ENCODE peak calls at places on chromosomes 11 and 22, in four cellular contexts. P, U, M and S are unnamed samples. For H3K4me1, the result is how much of the 10 kb centered on the place peaks cover.

GRCh38 chr11:124760205-124760652 is 1.9 kb downstream of the ESAM start:
- DNase-seq in P (peak), U (no peak), M (peak), S (no peak)

GRCh38 chr11:74134661-74135515 is 35.9 kb downstream of the C2CD3 start:
- DNase-seq in P (no peak), U (peak), M (no peak), S (no peak)

GRCh38 chr11:130904380-130904779 is 11.9 kb downstream of the SNX19 start:
- DNase-seq in P (no peak), U (no peak), M (no peak), S (peak)

GRCh38 chr11:100827934-100828661 is 141.0 kb downstream of the ARHGAP42 start:
- DNase-seq in P (no peak), U (peak), M (peak), S (peak)

GRCh38 chr11:83836883-83837654 is 550.9 kb upstream of the CCDC90B start:
- DNase-seq in P (peak), U (peak), M (peak), S (peak)

GRCh38 chr22:30183861-30184278 is 62.7 kb downstream of the LIF start:
- DNase-seq in P (no peak), U (peak), M (no peak), S (peak)

GRCh38 chr11:33869511-33870422 is 22.1 kb downstream of the LMO2 start:
- DNase-seq in P (peak), U (peak), M (peak), S (peak)

GRCh38 chr22:28730146-28730545 is 11.5 kb downstream of the CHEK2 start:
- DNase-seq in P (no peak), U (no peak), M (no peak), S (no peak)

GRCh38 chr11:109796253-109796652 is 296.9 kb upstream of the ZC3H12C start:
- DNase-seq in P (no peak), U (no peak), M (no peak), S (no peak)

GRCh38 chr11:3091846-3092602 is 34.8 kb upstream of the CARS1 start:
- DNase-seq in P (peak), U (peak), M (peak), S (peak)

GRCh38 chr11:82845336-82846036 is 54.7 kb downstream of the PRCP start:
- DNase-seq in P (no peak), U (no peak), M (no peak), S (no peak)

GRCh38 chr11:120771551-120772060 is 252.3 kb upstream of the TBCEL start:
- DNase-seq in P (peak), U (no peak), M (peak), S (no peak)

GRCh38 chr11:120776683-120777010 is 247.3 kb upstream of the TBCEL start:
- DNase-seq in P (no peak), U (no peak), M (no peak), S (no peak)

GRCh38 chr11:120774591-120775386 is 249.1 kb upstream of the TBCEL start:
- DNase-seq in P (peak), U (no peak), M (peak), S (peak)

GRCh38 chr11:120775986-120776682 is 247.8 kb upstream of the TBCEL start:
- DNase-seq in P (no peak), U (no peak), M (peak), S (peak)

DNA sequence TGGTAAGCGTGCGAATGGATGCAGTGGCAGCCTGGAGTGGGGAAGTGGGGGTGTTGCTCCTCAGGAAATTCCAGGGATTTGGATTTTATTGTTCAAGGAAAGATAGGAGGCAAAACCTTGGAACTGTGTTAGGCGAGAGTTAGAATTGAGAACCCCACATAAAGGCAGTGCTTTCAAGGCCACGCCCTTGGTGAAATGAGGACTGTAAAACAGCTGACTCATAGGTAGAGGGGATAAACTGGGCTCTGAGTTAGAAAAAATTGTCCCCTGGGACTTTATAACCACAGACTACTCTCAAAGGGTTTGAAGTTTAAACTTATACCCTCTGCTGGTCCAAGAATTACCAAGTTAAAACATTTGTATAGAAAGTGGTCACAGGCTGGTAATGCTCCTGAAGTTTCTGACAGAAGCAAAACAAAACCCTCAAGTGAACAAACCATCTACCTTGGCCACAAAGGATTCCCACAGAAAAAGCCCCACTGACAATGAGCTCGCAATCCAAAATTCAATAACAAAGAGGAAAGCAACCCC is 250.3 kb upstream of the TBCEL start:
- DNase-seq in P (no peak), U (no peak), M (no peak), S (no peak)
- H3K56ac ChIP-seq in P (no peak), U (no peak), M (no peak), S (no peak)

DNA sequence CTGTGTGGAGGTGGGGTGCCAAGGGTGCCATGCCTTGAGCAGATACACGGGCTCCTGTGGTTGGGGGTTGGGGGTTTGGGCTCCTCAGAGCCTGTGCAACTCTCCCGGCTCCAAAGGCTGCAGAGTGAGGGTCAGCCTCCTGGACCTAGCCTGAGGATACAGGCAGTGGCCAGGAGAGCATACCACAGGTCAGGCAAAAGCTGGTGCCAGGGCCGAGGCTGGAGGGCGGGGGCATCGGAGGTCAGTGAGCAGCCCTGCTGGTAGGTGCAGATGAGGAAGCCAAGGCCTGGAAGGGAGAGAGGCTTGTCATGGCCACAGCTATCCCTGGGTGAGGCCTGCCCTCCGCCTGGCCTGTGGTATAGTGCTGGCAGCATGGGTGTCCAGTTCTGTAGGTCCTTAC is 25.6 kb upstream of the DGCR8 start:
- DNase-seq in P (no peak), U (no peak), M (no peak), S (no peak)
- H3K4me1 ChIP-seq in P (under half), U (under half), M (under half), S (under half)

GRCh38 chr11:6389921-6390717 is at the start of gene SMPD1:
- DNase-seq in P (peak), U (peak), M (peak), S (peak)
- H3K56ac ChIP-seq in P (no peak), U (peak), M (no peak), S (peak)

GRCh38 chr22:22866381-22867111 is 21.1 kb upstream of the IGLL5 start:
- DNase-seq in P (no peak), U (no peak), M (no peak), S (no peak)
- H3K4me1 ChIP-seq in P (under half), U (under half), M (under half), S (under half)

DNA sequence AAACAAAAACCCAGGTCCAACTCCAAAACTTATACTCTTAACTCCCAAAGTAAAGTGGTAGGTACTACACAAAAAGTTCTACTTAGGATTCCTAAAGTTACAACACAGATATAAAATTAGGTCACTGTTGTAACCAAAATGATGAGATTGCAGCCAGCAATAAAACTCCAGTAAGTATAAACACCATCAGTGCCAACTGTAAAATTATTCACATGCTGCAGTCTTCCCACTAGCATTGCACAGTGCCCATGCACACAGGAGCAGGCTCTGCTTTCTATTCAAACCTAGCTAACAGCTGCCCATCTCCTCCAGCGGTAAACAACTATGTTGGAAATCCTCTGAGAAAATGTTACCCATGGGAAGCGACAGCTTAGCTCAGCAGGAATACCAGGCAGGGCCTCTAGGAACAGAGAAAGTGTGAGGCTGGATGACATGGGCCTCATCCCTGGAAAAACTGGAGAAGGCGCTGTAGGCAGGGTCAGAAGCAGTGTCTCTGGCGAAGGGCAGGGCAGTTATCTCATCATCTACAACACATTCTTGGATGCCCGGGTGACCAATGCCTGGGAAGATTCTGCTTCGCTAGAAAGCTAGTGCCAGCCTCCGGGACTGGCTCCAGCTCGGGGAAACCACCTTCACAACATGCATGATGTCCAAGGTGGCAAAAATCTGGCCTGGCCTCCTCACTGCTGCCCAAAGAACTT is 9.1 kb downstream of the CPT1A start:
- DNase-seq in P (no peak), U (no peak), M (no peak), S (no peak)
- H3K56ac ChIP-seq in P (no peak), U (no peak), M (no peak), S (no peak)

GRCh38 chr11:62402994-62403393 is 15.8 kb upstream of the SCGB1A1 start:
- DNase-seq in P (no peak), U (no peak), M (no peak), S (no peak)
- H3K4me1 ChIP-seq in P (under half), U (under half), M (under half), S (under half)